ENCODE peak calls at places on chromosome 14, in nine cellular contexts. O is mucosa of descending colon, X is A673, S is GM13977, M is astrocyte of the spinal cord, G is tibial nerve, N is pancreas, D is K562, P is neural crest cell. I is an unnamed sample.

GRCh38 chr14:94100847-94101246 is 9.7 kb upstream of the IFI27 start:
- DNase-seq in X (no peak), G (no peak), P (no peak), S (no peak), M (peak), D (no peak), N (no peak), O (no peak), I (peak)

GRCh38 chr14:93045965-93046695 is 69.6 kb downstream of the ITPK1 start:
- DNase-seq in O (no peak), S (no peak), G (no peak), M (peak), P (no peak), X (no peak), D (peak), N (no peak), I (no peak)

GRCh38 chr14:24430143-24430681 is 458 bp downstream of the KHNYN start:
- DNase-seq in M (peak), X (peak), P (peak), N (peak), G (peak), O (peak), S (peak), D (peak), I (peak)

GRCh38 chr14:105885561-105886320 is 359.4 kb downstream of the TMEM121 start:
- DNase-seq in O (peak), G (peak), P (no peak), D (peak), N (peak), S (no peak), X (no peak), M (no peak), I (no peak)

GRCh38 chr14:61266436-61267220 is 14.5 kb downstream of the TMEM30B start:
- DNase-seq in M (no peak), P (no peak), S (no peak), X (no peak), O (no peak), G (no peak), D (no peak), N (no peak), I (no peak)

GRCh38 chr14:50607181-50607580 is 47.2 kb downstream of the ATL1 start:
- DNase-seq in X (no peak), M (peak), O (no peak), P (no peak), G (no peak), D (no peak), S (no peak), N (no peak), I (peak)

GRCh38 chr14:31203414-31203742 is 4.2 kb downstream of the HECTD1 start:
- DNase-seq in S (no peak), N (no peak), O (no peak), P (no peak), G (no peak), X (no peak), D (no peak), M (no peak), I (no peak)

GRCh38 chr14:68548194-68549056 is 244.4 kb downstream of the ZFP36L1 start:
- DNase-seq in S (no peak), G (peak), P (peak), X (peak), M (peak), N (peak), D (no peak), O (peak), I (peak)

GRCh38 chr14:104360522-104360921 is 219.0 kb upstream of the C14orf180 start:
- DNase-seq in O (no peak), G (no peak), N (no peak), S (no peak), D (no peak), P (no peak), M (no peak), X (no peak), I (no peak)

GRCh38 chr14:83548061-83548839 is 1981.7 kb upstream of the FLRT2 start:
- DNase-seq in P (no peak), D (no peak), M (peak), N (no peak), S (no peak), X (no peak), G (no peak), O (no peak), I (peak)

GRCh38 chr14:95519699-95520098 is 3.2 kb upstream of the SYNE3 start:
- DNase-seq in G (peak), D (no peak), N (no peak), P (no peak), X (peak), O (no peak), S (no peak), M (peak), I (peak)

GRCh38 chr14:102993523-102993922 is 63.8 kb downstream of the CDC42BPB start:
- DNase-seq in D (no peak), M (peak), S (no peak), G (no peak), P (no peak), X (no peak), N (no peak), O (peak), I (peak)

GRCh38 chr14:105059035-105059916 is 6.0 kb downstream of the GPR132 start:
- DNase-seq in P (no peak), D (no peak), M (no peak), G (no peak), N (no peak), O (no peak), S (no peak), X (no peak), I (peak)

GRCh38 chr14:23183076-23183475 is 384 bp downstream of the SLC7A8 start:
- DNase-seq in N (no peak), M (peak), G (no peak), P (no peak), O (no peak), D (no peak), X (no peak), S (no peak), I (no peak)

GRCh38 chr14:85565862-85566296 is 35.9 kb downstream of the FLRT2 start:
- DNase-seq in G (no peak), S (no peak), O (no peak), X (peak), D (no peak), P (no peak), N (no peak), M (peak), I (peak)

GRCh38 chr14:75566321-75566720 is 12.1 kb upstream of the FLVCR2 start:
- DNase-seq in M (no peak), N (no peak), S (peak), O (no peak), D (no peak), X (no peak), G (no peak), P (no peak), I (peak)

GRCh38 chr14:67285876-67286452 is 44.7 kb downstream of the PALS1 start:
- DNase-seq in N (no peak), G (no peak), S (peak), O (no peak), M (peak), X (peak), D (no peak), P (no peak), I (peak)

GRCh38 chr14:97369901-97370300 is 572.7 kb downstream of the VRK1 start:
- DNase-seq in M (no peak), S (no peak), O (no peak), D (no peak), P (no peak), N (no peak), G (no peak), X (no peak), I (no peak)

GRCh38 chr14:34457186-34457585 is 4.9 kb downstream of the SPTSSA start:
- DNase-seq in M (no peak), P (no peak), G (no peak), N (no peak), S (no peak), X (no peak), D (no peak), O (no peak), I (no peak)

DNA sequence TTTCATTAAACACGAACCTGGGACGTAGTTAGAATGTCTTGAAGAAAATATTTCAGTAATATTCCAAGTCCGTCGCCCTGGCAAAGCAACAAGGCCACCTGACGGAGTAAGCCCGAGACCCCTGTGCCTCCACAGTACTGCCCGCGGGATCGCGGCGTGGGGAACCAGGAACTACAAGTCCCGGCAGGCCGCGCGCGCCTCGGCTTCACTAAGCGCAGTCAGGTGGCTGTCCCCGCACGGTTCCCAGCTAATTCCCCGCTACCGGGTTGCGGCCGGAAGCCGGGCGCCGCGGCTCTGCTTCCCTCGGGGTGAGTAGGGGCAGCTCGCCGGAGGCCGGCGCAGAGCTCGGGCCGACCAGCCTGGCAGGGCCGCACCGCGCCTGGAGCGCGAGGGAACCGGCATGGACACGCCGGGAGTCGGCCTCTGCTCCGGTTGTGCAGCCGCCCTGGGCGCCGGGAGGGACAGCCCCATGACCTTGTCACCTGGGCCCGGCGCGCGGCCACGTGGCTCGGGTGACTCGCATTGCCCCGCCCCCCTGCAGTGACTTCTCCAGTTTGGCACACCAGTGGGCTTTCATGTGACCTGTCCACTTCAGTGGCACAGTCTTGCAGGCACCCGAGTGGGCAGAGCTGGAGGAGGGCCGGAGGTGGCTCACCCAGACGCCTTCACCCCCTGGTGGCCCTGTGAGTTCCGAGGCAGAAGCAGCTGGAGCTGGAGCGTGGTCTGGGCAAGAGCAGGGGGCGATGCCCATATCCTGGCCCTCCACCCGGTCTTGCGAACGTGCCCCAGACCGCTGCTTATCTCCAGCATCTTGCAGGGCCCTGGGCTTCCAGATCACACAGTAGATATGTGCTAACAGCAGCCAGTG is at the start of gene ADCK1:
- DNase-seq in M (peak), O (peak), P (peak), S (peak), D (peak), G (peak), X (peak), N (peak), I (peak)
- TF ChIP-seq CTCF in M (peak), O (no peak), P (peak), S (peak), D (peak), G (no peak), X (no peak), N (peak), I (peak)

GRCh38 chr14:91313154-91313850 is 68.8 kb upstream of the GPR68 start:
- DNase-seq in P (no peak), D (no peak), N (no peak), S (no peak), O (no peak), X (no peak), M (no peak), G (no peak), I (no peak)

GRCh38 chr14:91310620-91311283 is 66.2 kb upstream of the GPR68 start:
- DNase-seq in D (no peak), G (no peak), N (no peak), M (no peak), O (no peak), X (no peak), S (no peak), P (no peak), I (no peak)

GRCh38 chr14:91313852-91314251 is 69.3 kb upstream of the GPR68 start:
- DNase-seq in N (no peak), P (no peak), D (no peak), X (no peak), M (no peak), S (no peak), G (no peak), O (no peak), I (no peak)

GRCh38 chr14:91309756-91310280 is 65.3 kb upstream of the GPR68 start:
- DNase-seq in P (no peak), D (no peak), N (no peak), M (no peak), O (no peak), X (no peak), S (no peak), G (no peak), I (no peak)

GRCh38 chr14:91311284-91311662 is 66.8 kb upstream of the GPR68 start:
- DNase-seq in M (no peak), O (peak), N (no peak), P (no peak), X (no peak), S (no peak), G (no peak), D (no peak), I (no peak)
- TF ChIP-seq CTCF in M (no peak), O (no peak), N (no peak), P (no peak), X (no peak), S (no peak), G (no peak), D (no peak), I (no peak)

GRCh38 chr14:55332654-55333570 is 61.7 kb downstream of the FBXO34 start:
- DNase-seq in P (no peak), S (no peak), G (no peak), M (peak), O (no peak), N (no peak), D (peak), X (no peak), I (no peak)
- TF ChIP-seq CTCF in P (no peak), S (no peak), G (no peak), M (no peak), O (no peak), N (no peak), D (peak), X (no peak), I (no peak)

DNA sequence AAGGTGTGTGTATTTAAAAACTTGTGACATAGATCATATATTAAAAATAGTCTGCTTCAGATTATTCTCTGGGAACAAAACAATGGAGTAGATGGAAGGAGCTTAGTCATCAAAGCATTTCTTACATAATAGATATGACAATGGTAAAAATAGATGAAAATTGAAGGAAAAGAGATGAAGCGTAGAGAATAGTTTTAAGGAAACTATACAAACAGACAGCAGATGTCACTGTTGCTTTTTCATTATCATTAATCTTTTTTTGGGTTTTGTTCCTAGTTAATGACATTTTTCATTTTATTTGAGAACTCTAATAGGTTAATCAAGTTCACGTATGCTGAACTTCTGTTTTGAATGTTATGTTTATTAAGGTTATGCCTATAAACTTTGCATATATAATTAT is 149.2 kb upstream of the FBXO33 start:
- DNase-seq in P (no peak), X (peak), D (no peak), M (peak), S (no peak), G (no peak), O (no peak), N (no peak), I (no peak)
- TF ChIP-seq CTCF in P (peak), X (peak), D (no peak), M (peak), S (peak), G (no peak), O (no peak), N (no peak), I (no peak)

DNA sequence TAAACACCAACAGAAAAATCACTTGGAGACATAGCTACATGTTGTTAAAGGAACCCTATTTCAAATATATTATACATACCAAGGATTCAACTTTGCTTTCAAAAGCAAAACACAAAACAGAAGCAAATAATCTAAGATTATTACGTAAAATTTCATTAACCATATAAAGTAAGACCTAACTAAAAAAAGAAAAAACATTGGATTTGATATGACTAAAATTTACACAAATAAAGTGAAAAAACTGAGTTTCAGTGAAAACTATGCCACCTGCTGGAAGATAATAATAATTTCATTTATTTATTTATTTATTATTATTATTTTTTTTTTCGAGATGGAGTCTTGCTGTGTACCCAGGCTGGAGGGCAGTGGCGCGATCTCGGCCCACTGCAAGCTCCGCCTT is 45.2 kb downstream of the WDHD1 start:
- DNase-seq in M (peak), P (no peak), D (no peak), X (peak), O (no peak), N (no peak), G (no peak), S (no peak), I (no peak)
- TF ChIP-seq CTCF in M (peak), P (peak), D (no peak), X (no peak), O (no peak), N (no peak), G (no peak), S (no peak), I (no peak)

DNA sequence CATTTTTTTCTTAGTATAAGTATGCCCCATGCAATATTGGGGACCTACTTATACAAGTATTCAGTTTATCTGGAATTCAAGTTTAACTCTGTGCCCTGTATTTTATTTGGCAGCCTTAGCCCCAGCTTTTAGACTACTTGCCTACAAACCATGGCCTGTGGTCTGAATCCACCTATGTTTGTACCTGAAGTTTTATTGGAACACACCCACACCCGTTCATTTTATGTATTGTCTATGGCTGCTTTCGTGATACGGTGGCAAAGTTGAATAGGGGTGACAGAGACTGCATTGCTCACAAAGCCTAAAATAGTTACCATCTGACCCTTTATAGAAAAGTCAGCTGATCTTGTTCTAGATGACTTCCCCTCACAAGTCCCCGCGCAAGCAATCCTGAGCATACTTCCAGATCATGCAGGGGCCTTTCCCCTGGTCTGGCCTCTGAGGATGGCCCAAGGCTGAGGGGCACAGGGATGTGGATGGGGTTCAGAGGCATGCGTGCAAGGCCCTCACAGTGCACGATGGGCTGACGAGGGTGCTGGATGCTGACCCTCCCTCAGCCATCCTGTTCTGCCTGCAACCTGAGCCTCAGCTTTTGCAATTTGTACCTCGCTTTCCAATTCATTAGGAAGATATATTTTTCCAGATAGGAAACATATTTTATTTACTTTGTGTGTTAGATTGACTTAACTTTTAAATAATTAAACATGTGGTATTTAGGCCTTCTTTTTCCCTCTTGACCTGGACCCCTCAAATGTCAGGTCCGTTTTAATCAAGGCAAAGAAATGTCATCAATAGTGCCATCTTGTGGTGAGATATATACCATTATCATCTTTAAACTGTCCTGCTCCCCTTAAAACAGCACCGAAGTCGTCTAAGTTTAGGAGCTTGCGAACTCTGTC is 527.3 kb upstream of the CCDC196 start:
- DNase-seq in X (peak), D (peak), S (peak), M (peak), P (no peak), N (no peak), G (no peak), O (peak), I (peak)
- TF ChIP-seq CTCF in X (peak), D (peak), S (peak), M (peak), P (peak), N (peak), G (no peak), O (peak), I (peak)

GRCh38 chr14:100104006-100104352 is 38.8 kb downstream of the EVL start:
- DNase-seq in P (no peak), N (no peak), D (no peak), G (no peak), S (no peak), M (no peak), O (no peak), X (no peak), I (no peak)

GRCh38 chr14:100106260-100106659 is 41.0 kb downstream of the EVL start:
- DNase-seq in X (no peak), P (no peak), S (no peak), M (no peak), N (no peak), D (no peak), G (no peak), O (no peak), I (no peak)

GRCh38 chr14:100103261-100104005 is 38.2 kb downstream of the EVL start:
- DNase-seq in G (no peak), N (no peak), P (no peak), D (no peak), S (no peak), M (peak), X (no peak), O (no peak), I (no peak)

GRCh38 chr14:100105357-100106169 is 40.3 kb downstream of the EVL start:
- DNase-seq in D (no peak), O (no peak), P (no peak), G (no peak), M (no peak), S (no peak), N (no peak), X (no peak), I (no peak)

DNA sequence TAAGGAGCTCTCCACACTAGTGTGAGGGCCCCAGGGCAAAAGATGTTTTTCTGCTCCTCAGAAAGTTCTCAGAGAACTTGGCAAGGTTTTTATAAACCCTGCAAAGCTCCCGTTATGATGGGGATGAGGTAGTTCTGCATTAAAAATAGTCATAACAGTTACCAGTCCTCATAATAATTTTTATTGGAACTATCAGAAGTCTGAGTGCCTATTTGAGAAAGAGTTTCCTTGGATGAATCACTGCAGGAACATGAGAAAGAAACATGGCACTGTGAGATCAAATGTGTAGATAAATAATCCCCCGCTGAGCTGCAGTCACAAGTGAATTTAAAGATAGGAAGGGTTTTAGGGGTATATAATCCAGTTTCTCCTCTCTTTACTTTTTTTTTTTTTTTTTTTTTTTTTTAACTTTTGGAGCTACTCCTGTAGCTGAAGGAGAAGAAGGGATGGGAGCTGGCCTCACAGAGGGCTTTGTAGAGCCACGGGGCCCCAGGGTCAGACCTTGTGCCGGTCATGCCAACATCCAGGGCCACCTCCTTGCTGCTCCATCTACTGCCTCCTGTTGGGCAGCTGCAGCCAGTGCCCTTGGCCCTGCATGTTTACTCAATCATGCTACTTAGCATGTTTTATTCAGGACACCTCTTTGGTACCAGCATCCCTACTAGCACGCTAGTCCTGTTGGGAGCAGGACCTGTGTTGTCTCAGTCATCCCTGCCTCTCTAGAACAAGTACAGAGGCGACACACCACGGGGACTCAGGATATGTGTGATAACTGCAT is 39.5 kb downstream of the EVL start:
- DNase-seq in P (no peak), O (no peak), G (no peak), S (no peak), M (peak), D (no peak), N (no peak), X (peak), I (no peak)
- TF ChIP-seq CTCF in P (no peak), O (no peak), G (no peak), S (peak), M (peak), D (no peak), N (no peak), X (peak), I (no peak)

GRCh38 chr14:40280652-40281051 is 848.4 kb upstream of the FBXO33 start:
- DNase-seq in X (no peak), D (no peak), M (no peak), S (no peak), N (no peak), O (no peak), P (no peak), G (no peak), I (no peak)
- TF ChIP-seq CTCF in X (no peak), D (no peak), M (no peak), S (no peak), N (no peak), O (no peak), P (no peak), G (no peak), I (no peak)